ENCODE peak calls at places on chromosome 1, in seven cellular contexts. Q is RWPE1; E is progenitor cell of endocrine pancreas; F is activated T-helper 1 cell treated with anti-CD3 and anti-CD28 coated beads, Interleukin-12 subunit alpha, Interleukin-12 subunit beta, Interleukin-2, Interleukin-4 antibody, amounts not matched to agents 30 ng/mL and 10 ng/mL and 1 ng/mL, durations not matched to agents 14 hours and 24 hours and 36 hours; J is AG09319; C is iPS-NIHi11; X is HT1080. B is an unnamed sample.

GRCh38 chr1:169588112-169588511 is 1.8 kb upstream of the F5 start:
- DNase-seq in J (no peak), E (no peak), C (no peak), Q (no peak), X (no peak), F (no peak), B (no peak)

GRCh38 chr1:156487862-156488261 is 12.7 kb downstream of the MEF2D start:
- DNase-seq in E (no peak), J (no peak), X (no peak), Q (no peak), C (no peak), F (peak), B (no peak)

GRCh38 chr1:23756676-23757075 is 13.4 kb downstream of the ELOA start:
- DNase-seq in F (no peak), X (peak), Q (peak), E (no peak), C (no peak), J (no peak), B (no peak)

GRCh38 chr1:2611621-2612437 is 21.0 kb downstream of the MMEL1 start:
- DNase-seq in E (peak), F (no peak), C (no peak), X (no peak), Q (no peak), J (no peak), B (no peak)

GRCh38 chr1:193568451-193568985 is 382.1 kb upstream of the B3GALT2 start:
- DNase-seq in Q (no peak), X (no peak), E (no peak), F (no peak), C (no peak), J (no peak), B (no peak)

GRCh38 chr1:243549791-243550190 is 293.9 kb downstream of the SDCCAG8 start:
- DNase-seq in X (no peak), F (no peak), C (no peak), J (no peak), Q (no peak), E (no peak), B (no peak)

GRCh38 chr1:115189814-115190541 is 100.7 kb upstream of the TSPAN2 start:
- DNase-seq in C (no peak), J (peak), F (no peak), Q (peak), X (peak), E (no peak), B (no peak)

GRCh38 chr1:150186789-150187559 is 37.3 kb downstream of the PLEKHO1 start:
- DNase-seq in F (no peak), C (peak), J (no peak), X (peak), Q (peak), E (no peak), B (no peak)